ENCODE peak calls at places on chromosome 6, in six cellular contexts. One of them, this sample, is unnamed.

GRCh38 chr6:165663283-165663735 is 268 bp upstream of the PDE10A start:
- DNase-seq in AG08396: peak
- DNase-seq in GM03348: no peak
- DNase-seq in activated T-cell treated with anti-CD3 and anti-CD28 coated beads, Interleukin-2, amount 50 U/mL, for 1 hour: no peak
- DNase-seq in HEK293T: peak
- DNase-seq in amniotic epithelial cell: peak
- DNase-seq in this sample: peak

GRCh38 chr6:107115695-107116327 is 496 bp upstream of the BEND3 start:
- DNase-seq in activated T-cell treated with anti-CD3 and anti-CD28 coated beads, Interleukin-2, amount 50 U/mL, for 1 hour: no peak
- DNase-seq in GM03348: peak
- DNase-seq in amniotic epithelial cell: no peak
- DNase-seq in AG08396: peak
- DNase-seq in HEK293T: peak
- DNase-seq in this sample: peak

GRCh38 chr6:31053873-31054272 is 43.6 kb downstream of the MUC22 start:
- DNase-seq in HEK293T: no peak
- DNase-seq in GM03348: no peak
- DNase-seq in activated T-cell treated with anti-CD3 and anti-CD28 coated beads, Interleukin-2, amount 50 U/mL, for 1 hour: no peak
- DNase-seq in amniotic epithelial cell: peak
- DNase-seq in AG08396: no peak
- DNase-seq in this sample: no peak

GRCh38 chr6:89087881-89088280 is 7.3 kb downstream of the PNRC1 start:
- DNase-seq in activated T-cell treated with anti-CD3 and anti-CD28 coated beads, Interleukin-2, amount 50 U/mL, for 1 hour: no peak
- DNase-seq in HEK293T: no peak
- DNase-seq in AG08396: no peak
- DNase-seq in GM03348: no peak
- DNase-seq in amniotic epithelial cell: peak
- DNase-seq in this sample: no peak

GRCh38 chr6:5562277-5562676 is 301.0 kb downstream of the FARS2 start:
- DNase-seq in AG08396: no peak
- DNase-seq in GM03348: no peak
- DNase-seq in activated T-cell treated with anti-CD3 and anti-CD28 coated beads, Interleukin-2, amount 50 U/mL, for 1 hour: no peak
- DNase-seq in HEK293T: no peak
- DNase-seq in amniotic epithelial cell: no peak
- DNase-seq in this sample: no peak

GRCh38 chr6:111668410-111668809 is 62.7 kb upstream of the TRAF3IP2 start:
- DNase-seq in activated T-cell treated with anti-CD3 and anti-CD28 coated beads, Interleukin-2, amount 50 U/mL, for 1 hour: no peak
- DNase-seq in amniotic epithelial cell: no peak
- DNase-seq in HEK293T: peak
- DNase-seq in AG08396: no peak
- DNase-seq in GM03348: no peak
- DNase-seq in this sample: peak

GRCh38 chr6:14126250-14126649 is 8.7 kb downstream of the CD83 start:
- DNase-seq in amniotic epithelial cell: peak
- DNase-seq in GM03348: peak
- DNase-seq in activated T-cell treated with anti-CD3 and anti-CD28 coated beads, Interleukin-2, amount 50 U/mL, for 1 hour: no peak
- DNase-seq in HEK293T: no peak
- DNase-seq in AG08396: no peak
- DNase-seq in this sample: no peak

GRCh38 chr6:144285548-144285797 is 338 bp downstream of the UTRN start:
- DNase-seq in HEK293T: no peak
- DNase-seq in AG08396: peak
- DNase-seq in amniotic epithelial cell: no peak
- DNase-seq in GM03348: no peak
- DNase-seq in activated T-cell treated with anti-CD3 and anti-CD28 coated beads, Interleukin-2, amount 50 U/mL, for 1 hour: no peak
- DNase-seq in this sample: no peak

GRCh38 chr6:106563614-106564013 is 65.7 kb downstream of the RTN4IP1 start:
- DNase-seq in AG08396: no peak
- DNase-seq in GM03348: no peak
- DNase-seq in amniotic epithelial cell: peak
- DNase-seq in activated T-cell treated with anti-CD3 and anti-CD28 coated beads, Interleukin-2, amount 50 U/mL, for 1 hour: no peak
- DNase-seq in HEK293T: no peak
- DNase-seq in this sample: no peak

GRCh38 chr6:27650620-27651370 is 177.9 kb upstream of the ZNF184 start:
- DNase-seq in HEK293T: peak
- DNase-seq in GM03348: peak
- DNase-seq in AG08396: peak
- DNase-seq in amniotic epithelial cell: peak
- DNase-seq in activated T-cell treated with anti-CD3 and anti-CD28 coated beads, Interleukin-2, amount 50 U/mL, for 1 hour: no peak
- DNase-seq in this sample: peak

GRCh38 chr6:137389150-137389664 is 105.0 kb downstream of the OLIG3 start:
- DNase-seq in amniotic epithelial cell: peak
- DNase-seq in activated T-cell treated with anti-CD3 and anti-CD28 coated beads, Interleukin-2, amount 50 U/mL, for 1 hour: peak
- DNase-seq in AG08396: no peak
- DNase-seq in GM03348: no peak
- DNase-seq in HEK293T: no peak
- DNase-seq in this sample: no peak

GRCh38 chr6:87472525-87473418 is at the start of gene SLC35A1:
- DNase-seq in AG08396: peak
- DNase-seq in activated T-cell treated with anti-CD3 and anti-CD28 coated beads, Interleukin-2, amount 50 U/mL, for 1 hour: peak
- DNase-seq in HEK293T: peak
- DNase-seq in GM03348: peak
- DNase-seq in amniotic epithelial cell: peak
- DNase-seq in this sample: peak

GRCh38 chr6:122012576-122012975 is 386.9 kb upstream of the HSF2 start:
- DNase-seq in AG08396: no peak
- DNase-seq in amniotic epithelial cell: no peak
- DNase-seq in HEK293T: no peak
- DNase-seq in GM03348: peak
- DNase-seq in activated T-cell treated with anti-CD3 and anti-CD28 coated beads, Interleukin-2, amount 50 U/mL, for 1 hour: no peak
- DNase-seq in this sample: no peak

GRCh38 chr6:71460933-71461332 is 172.3 kb downstream of the OGFRL1 start:
- DNase-seq in HEK293T: no peak
- DNase-seq in amniotic epithelial cell: peak
- DNase-seq in activated T-cell treated with anti-CD3 and anti-CD28 coated beads, Interleukin-2, amount 50 U/mL, for 1 hour: no peak
- DNase-seq in GM03348: peak
- DNase-seq in AG08396: no peak
- DNase-seq in this sample: no peak

GRCh38 chr6:26284537-26285142 is 80.4 kb upstream of the BTN3A2 start:
- DNase-seq in amniotic epithelial cell: peak
- DNase-seq in activated T-cell treated with anti-CD3 and anti-CD28 coated beads, Interleukin-2, amount 50 U/mL, for 1 hour: peak
- DNase-seq in HEK293T: no peak
- DNase-seq in AG08396: peak
- DNase-seq in GM03348: peak
- DNase-seq in this sample: no peak

GRCh38 chr6:121216928-121217327 is 117.4 kb downstream of the TBC1D32 start:
- DNase-seq in amniotic epithelial cell: peak
- DNase-seq in activated T-cell treated with anti-CD3 and anti-CD28 coated beads, Interleukin-2, amount 50 U/mL, for 1 hour: no peak
- DNase-seq in GM03348: peak
- DNase-seq in HEK293T: no peak
- DNase-seq in AG08396: no peak
- DNase-seq in this sample: no peak

GRCh38 chr6:57224769-57225515 is 2.8 kb upstream of the RAB23 start:
- DNase-seq in AG08396: peak
- DNase-seq in activated T-cell treated with anti-CD3 and anti-CD28 coated beads, Interleukin-2, amount 50 U/mL, for 1 hour: no peak
- DNase-seq in GM03348: peak
- DNase-seq in HEK293T: no peak
- DNase-seq in amniotic epithelial cell: peak
- DNase-seq in this sample: no peak

GRCh38 chr6:129766959-129767728 is 57.2 kb upstream of the ARHGAP18 start:
- DNase-seq in AG08396: peak
- DNase-seq in HEK293T: peak
- DNase-seq in activated T-cell treated with anti-CD3 and anti-CD28 coated beads, Interleukin-2, amount 50 U/mL, for 1 hour: peak
- DNase-seq in amniotic epithelial cell: peak
- DNase-seq in GM03348: peak
- DNase-seq in this sample: peak